ENCODE peak calls at places on chromosome 3, in nine cellular contexts. B is suprapubic skin, T is cardiac fibroblast, X is IMR-90, I is Calu3, S is GM20000, Y is left lung, O is WTC11, N is esophagus muscularis mucosa. G is an unnamed sample.
A peak's percentile ranks its signal among the peaks of the same experiment; 100 is the strongest.

GRCh38 chr3:124699686-124700396 is 30.4 kb upstream of the UMPS start:
- DNase-seq in B (no peak), T (no peak), X (no peak), I (no peak), S (no peak), Y (no peak), O (no peak), N (no peak), G (no peak)

GRCh38 chr3:187291512-187292132 is at the start of gene MASP1:
- DNase-seq in B (no peak), T (peak; percentile 12), X (peak; percentile 38), I (no peak), S (no peak), Y (no peak), O (peak; percentile 31), N (no peak), G (no peak)

GRCh38 chr3:186540444-186541226 is 3.5 kb downstream of the CRYGS start:
- DNase-seq in B (no peak), T (peak; percentile 75), X (peak; percentile 75), I (peak; percentile 89), S (peak; percentile 58), Y (no peak), O (peak; percentile 75), N (peak; percentile 93), G (no peak)

GRCh38 chr3:12273045-12273695 is 15.7 kb upstream of the PPARG start:
- DNase-seq in B (no peak), T (no peak), X (no peak), I (no peak), S (peak; percentile 61), Y (no peak), O (no peak), N (no peak), G (no peak)

GRCh38 chr3:39910828-39911464 is 101.5 kb downstream of the MYRIP start:
- DNase-seq in B (no peak), T (peak; percentile 15), X (no peak), I (peak; percentile 49), S (no peak), Y (no peak), O (no peak), N (no peak), G (no peak)

GRCh38 chr3:192887047-192887446 is 30.6 kb downstream of the MB21D2 start:
- DNase-seq in B (no peak), T (peak; percentile 76), X (peak; percentile 52), I (peak; percentile 77), S (no peak), Y (no peak), O (no peak), N (no peak), G (no peak)

GRCh38 chr3:186193534-186194450 is 84.9 kb upstream of the ETV5 start:
- DNase-seq in B (no peak), T (no peak), X (no peak), I (no peak), S (no peak), Y (peak; percentile 74), O (peak; percentile 74), N (no peak), G (no peak)

GRCh38 chr3:116852801-116853200 is 143.2 kb downstream of the TUSC7 start:
- DNase-seq in B (no peak), T (no peak), X (no peak), I (no peak), S (no peak), Y (no peak), O (no peak), N (no peak), G (no peak)

GRCh38 chr3:189710620-189711388 is 79.6 kb downstream of the TP63 start:
- DNase-seq in B (no peak), T (peak; percentile 96), X (peak; percentile 99), I (peak; percentile 72), S (peak; percentile 14), Y (no peak), O (no peak), N (no peak), G (no peak)

GRCh38 chr3:172550347-172550943 is 27.2 kb upstream of the TNFSF10 start:
- DNase-seq in B (no peak), T (peak; percentile 71), X (peak; percentile 98), I (no peak), S (no peak), Y (no peak), O (no peak), N (no peak), G (no peak)

GRCh38 chr3:81666502-81667121 is 94.8 kb downstream of the GBE1 start:
- DNase-seq in B (no peak), T (peak; percentile 57), X (peak; percentile 41), I (no peak), S (peak; percentile 14), Y (no peak), O (no peak), N (no peak), G (no peak)

GRCh38 chr3:1404270-1404669 is 311.4 kb downstream of the CNTN6 start:
- DNase-seq in B (no peak), T (no peak), X (no peak), I (peak; percentile 1), S (no peak), Y (no peak), O (no peak), N (no peak), G (no peak)

GRCh38 chr3:64300790-64301423 is 75.6 kb upstream of the PRICKLE2 start:
- DNase-seq in B (no peak), T (peak; percentile 85), X (peak; percentile 82), I (no peak), S (no peak), Y (no peak), O (no peak), N (no peak), G (no peak)

GRCh38 chr3:18732474-18732873 is 307.3 kb upstream of the SATB1 start:
- DNase-seq in B (no peak), T (peak; percentile 33), X (no peak), I (no peak), S (no peak), Y (no peak), O (no peak), N (no peak), G (no peak)

GRCh38 chr3:156681003-156681402 is 6.6 kb downstream of the TIPARP start:
- DNase-seq in B (no peak), T (peak; percentile 97), X (peak; percentile 83), I (peak; percentile 84), S (peak; percentile 36), Y (no peak), O (peak; percentile 21), N (no peak), G (no peak)

GRCh38 chr3:151379083-151379734 is 5.3 kb downstream of the P2RY12 start:
- DNase-seq in B (no peak), T (peak; percentile 48), X (no peak), I (peak; percentile 63), S (peak; percentile 13), Y (no peak), O (peak; percentile 66), N (no peak), G (no peak)
- TF ChIP-seq CTCF in B (no peak), T (peak; percentile 79), X (peak; percentile 50), I (peak; percentile 77), S (peak; percentile 51), Y (no peak), O (no peak), N (peak; percentile 15), G (peak; percentile 70)

DNA sequence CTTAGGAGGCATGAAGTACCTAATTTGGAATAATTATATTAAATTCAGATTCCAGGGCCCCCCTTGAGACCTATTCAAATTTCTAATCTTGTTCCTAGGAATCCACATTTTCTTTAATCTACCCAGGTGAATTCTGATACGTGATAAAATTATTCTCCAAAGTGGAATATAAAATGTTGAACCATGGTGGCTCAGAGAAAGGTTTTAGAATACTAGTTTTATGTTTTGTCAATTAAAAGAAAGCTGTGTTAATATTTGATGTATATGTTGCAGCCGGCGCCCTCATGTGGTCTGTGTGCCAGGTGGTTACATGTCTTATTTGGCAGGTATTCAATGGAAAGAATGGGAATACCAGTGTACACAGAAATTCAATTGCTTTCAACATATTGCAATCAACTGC is 321.8 kb downstream of the FEZF2 start:
- DNase-seq in B (no peak), T (peak; percentile 43), X (peak; percentile 24), I (no peak), S (no peak), Y (peak; percentile 49), O (peak; percentile 39), N (no peak), G (no peak)
- TF ChIP-seq CTCF in B (no peak), T (peak; percentile 39), X (peak; percentile 39), I (no peak), S (no peak), Y (no peak), O (no peak), N (no peak), G (peak; percentile 46)

DNA sequence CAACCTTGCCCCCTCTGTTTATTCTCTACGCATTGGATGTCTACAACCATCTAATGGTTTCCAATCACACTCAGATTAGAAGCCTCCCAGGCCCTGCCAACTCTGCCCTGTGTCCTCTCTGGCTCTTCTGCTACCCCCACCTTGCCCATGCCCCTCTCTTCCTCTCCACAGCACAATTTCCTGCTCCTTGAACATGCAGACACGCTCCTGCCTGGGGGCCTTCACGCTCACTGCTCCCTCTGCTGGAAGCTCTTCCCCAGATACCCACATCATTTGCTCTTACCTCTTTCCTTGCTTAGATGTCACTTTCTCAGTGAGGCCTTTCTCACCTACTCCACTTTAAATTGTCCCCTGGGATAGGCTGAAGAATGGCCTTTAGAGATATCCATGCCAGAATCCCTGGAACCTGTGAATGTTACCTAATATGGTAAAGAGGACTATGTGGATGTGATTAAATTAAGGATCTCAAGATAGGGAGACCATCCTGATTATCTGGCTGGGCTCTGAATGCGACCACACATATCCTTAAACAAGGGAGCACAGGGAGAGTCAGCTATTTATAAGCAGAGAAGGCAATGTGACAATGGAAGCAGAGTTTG is 9.9 kb downstream of the KY start:
- DNase-seq in B (peak; percentile 31), T (peak; percentile 68), X (peak; percentile 49), I (peak; percentile 57), S (no peak), Y (no peak), O (peak; percentile 57), N (no peak), G (peak; percentile 44)
- TF ChIP-seq CTCF in B (no peak), T (peak; percentile 69), X (peak; percentile 57), I (peak; percentile 78), S (peak; percentile 14), Y (peak; percentile 18), O (peak; percentile 35), N (no peak), G (peak; percentile 51)

DNA sequence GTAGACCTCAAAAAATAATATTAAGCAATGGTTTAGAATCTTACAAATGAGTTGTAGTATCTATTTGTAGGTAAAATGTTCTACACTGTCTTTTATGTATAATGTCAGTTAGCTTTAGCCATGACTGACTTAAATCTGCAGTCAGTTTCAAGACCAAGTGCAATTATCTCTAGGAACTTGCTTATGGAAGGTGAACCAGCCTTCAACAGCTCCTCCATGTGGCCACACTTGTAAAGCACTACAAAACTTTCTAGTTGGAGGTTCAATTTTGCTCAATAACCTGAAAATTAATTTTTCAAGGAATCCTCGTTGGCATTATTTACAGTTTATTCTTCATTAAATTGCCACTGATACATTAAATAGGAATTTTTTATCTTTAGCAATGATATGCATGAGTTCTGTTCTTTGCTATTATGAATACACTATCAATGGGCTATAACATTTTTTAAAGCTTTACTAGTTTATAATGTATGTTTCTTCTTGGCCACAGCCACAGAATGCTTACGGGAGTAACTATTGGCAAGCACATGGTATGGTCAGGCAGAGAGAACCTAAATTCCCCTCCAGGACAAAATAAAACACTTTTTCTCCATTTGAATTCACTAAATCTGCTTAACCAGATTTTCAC is 315.3 kb upstream of the UBE2E2 start:
- DNase-seq in B (no peak), T (peak; percentile 45), X (peak; percentile 21), I (peak; percentile 34), S (peak; percentile 7), Y (no peak), O (peak; percentile 16), N (no peak), G (no peak)
- TF ChIP-seq CTCF in B (no peak), T (peak; percentile 75), X (peak; percentile 29), I (peak; percentile 29), S (peak; percentile 51), Y (peak; percentile 31), O (peak; percentile 37), N (peak; percentile 33), G (peak; percentile 68)

GRCh38 chr3:13416002-13416793 is 3.9 kb downstream of the NUP210 start:
- DNase-seq in B (no peak), T (no peak), X (no peak), I (no peak), S (no peak), Y (no peak), O (peak; percentile 62), N (no peak), G (no peak)
- TF ChIP-seq CTCF in B (no peak), T (no peak), X (no peak), I (no peak), S (peak; percentile 14), Y (no peak), O (peak; percentile 59), N (no peak), G (peak; percentile 24)

G was measured in osteocyte.